ENCODE peak calls at places on chromosomes 11 and 22, in seven cellular contexts. One of them, this sample, is unnamed.

GRCh38 chr11:54558919-54559318 is 44.9 kb downstream of the OR4C46 start:
- DNase-seq in K562: peak; percentile 5
- DNase-seq in HepG2: no peak
- DNase-seq in SK-N-SH: no peak
- DNase-seq in H1: no peak
- DNase-seq in GM12878: no peak
- DNase-seq in HCT116: no peak
- DNase-seq in this sample: peak; percentile 9

GRCh38 chr11:69644071-69644961 is 3.4 kb downstream of the CCND1 start:
- DNase-seq in HCT116: no peak
- DNase-seq in HepG2: peak; percentile 66
- DNase-seq in GM12878: no peak
- DNase-seq in K562: peak; percentile 40
- DNase-seq in H1: no peak
- DNase-seq in SK-N-SH: peak; percentile 72
- DNase-seq in this sample: peak; percentile 88

GRCh38 chr11:66856496-66857233 is at the start of gene LRFN4:
- DNase-seq in HepG2: no peak
- DNase-seq in HCT116: no peak
- DNase-seq in SK-N-SH: peak; percentile 90
- DNase-seq in H1: no peak
- DNase-seq in GM12878: no peak
- DNase-seq in K562: peak; percentile 71
- DNase-seq in this sample: peak; percentile 83

GRCh38 chr11:2799881-2800654 is 85.5 kb downstream of the CDKN1C start:
- DNase-seq in GM12878: no peak
- DNase-seq in K562: peak; percentile 83
- DNase-seq in HepG2: no peak
- DNase-seq in H1: peak; percentile 40
- DNase-seq in SK-N-SH: no peak
- DNase-seq in HCT116: no peak
- DNase-seq in this sample: no peak

GRCh38 chr22:48071305-48071704 is 1308.9 kb downstream of the TBC1D22A start:
- DNase-seq in H1: no peak
- DNase-seq in SK-N-SH: no peak
- DNase-seq in K562: no peak
- DNase-seq in HepG2: no peak
- DNase-seq in HCT116: no peak
- DNase-seq in GM12878: no peak
- DNase-seq in this sample: no peak

GRCh38 chr11:129249923-129250322 is 57.8 kb upstream of the ARHGAP32 start:
- DNase-seq in HCT116: no peak
- DNase-seq in K562: no peak
- DNase-seq in H1: no peak
- DNase-seq in SK-N-SH: no peak
- DNase-seq in HepG2: no peak
- DNase-seq in GM12878: no peak
- DNase-seq in this sample: no peak

GRCh38 chr11:76471378-76471777 is 26.6 kb downstream of the EMSY start:
- DNase-seq in SK-N-SH: no peak
- DNase-seq in GM12878: no peak
- DNase-seq in K562: no peak
- DNase-seq in HCT116: no peak
- DNase-seq in H1: no peak
- DNase-seq in HepG2: no peak
- DNase-seq in this sample: no peak

GRCh38 chr22:37329239-37330140 is 47.2 kb downstream of the CYTH4 start:
- DNase-seq in SK-N-SH: no peak
- DNase-seq in H1: no peak
- DNase-seq in K562: no peak
- DNase-seq in GM12878: no peak
- DNase-seq in HCT116: no peak
- DNase-seq in HepG2: no peak
- DNase-seq in this sample: no peak

GRCh38 chr11:27233654-27234042 is 129.4 kb downstream of the CCDC34 start:
- DNase-seq in H1: no peak
- DNase-seq in GM12878: no peak
- DNase-seq in HepG2: no peak
- DNase-seq in HCT116: no peak
- DNase-seq in K562: no peak
- DNase-seq in SK-N-SH: no peak
- DNase-seq in this sample: no peak

GRCh38 chr22:50269573-50270301 is 443 bp downstream of the MAPK11 start:
- DNase-seq in H1: no peak
- DNase-seq in HCT116: no peak
- DNase-seq in K562: peak; percentile 72
- DNase-seq in SK-N-SH: peak; percentile 90
- DNase-seq in HepG2: no peak
- DNase-seq in GM12878: no peak
- DNase-seq in this sample: peak; percentile 79

GRCh38 chr11:61904539-61905048 is 12.8 kb downstream of the RAB3IL1 start:
- DNase-seq in GM12878: no peak
- DNase-seq in SK-N-SH: no peak
- DNase-seq in H1: peak; percentile 90
- DNase-seq in K562: no peak
- DNase-seq in HCT116: no peak
- DNase-seq in HepG2: peak; percentile 72
- DNase-seq in this sample: no peak

GRCh38 chr11:128776088-128776433 is 82.2 kb downstream of the FLI1 start:
- DNase-seq in GM12878: no peak
- DNase-seq in HCT116: no peak
- DNase-seq in H1: no peak
- DNase-seq in SK-N-SH: no peak
- DNase-seq in HepG2: no peak
- DNase-seq in K562: no peak
- DNase-seq in this sample: no peak

GRCh38 chr11:84747871-84748270 is 879.3 kb downstream of the DLG2 start:
- DNase-seq in SK-N-SH: no peak
- DNase-seq in GM12878: no peak
- DNase-seq in HCT116: no peak
- DNase-seq in H1: no peak
- DNase-seq in HepG2: no peak
- DNase-seq in K562: no peak
- DNase-seq in this sample: no peak

GRCh38 chr11:62061356-62062222 is 62.2 kb upstream of the INCENP start:
- DNase-seq in HepG2: peak; percentile 38
- DNase-seq in GM12878: no peak
- DNase-seq in H1: no peak
- DNase-seq in HCT116: no peak
- DNase-seq in K562: no peak
- DNase-seq in SK-N-SH: no peak
- DNase-seq in this sample: peak; percentile 48

GRCh38 chr22:43520632-43521039 is 108.8 kb downstream of the MPPED1 start:
- DNase-seq in GM12878: peak; percentile 23
- DNase-seq in HCT116: no peak
- DNase-seq in SK-N-SH: no peak
- DNase-seq in HepG2: no peak
- DNase-seq in K562: no peak
- DNase-seq in H1: no peak
- DNase-seq in this sample: no peak

GRCh38 chr11:74121804-74122203 is 49.0 kb downstream of the C2CD3 start:
- DNase-seq in HepG2: no peak
- DNase-seq in GM12878: no peak
- DNase-seq in H1: no peak
- DNase-seq in HCT116: no peak
- DNase-seq in SK-N-SH: no peak
- DNase-seq in K562: no peak
- DNase-seq in this sample: no peak
- TF ChIP-seq JUND in HepG2: no peak
- TF ChIP-seq JUND in GM12878: no peak
- TF ChIP-seq JUND in H1: no peak
- TF ChIP-seq JUND in HCT116: no peak
- TF ChIP-seq JUND in SK-N-SH: no peak
- TF ChIP-seq JUND in K562: no peak
- TF ChIP-seq JUND in this sample: no peak

GRCh38 chr22:41844036-41844435 is 11.1 kb downstream of the SREBF2 start:
- DNase-seq in GM12878: no peak
- DNase-seq in HCT116: no peak
- DNase-seq in HepG2: no peak
- DNase-seq in H1: no peak
- DNase-seq in SK-N-SH: no peak
- DNase-seq in K562: no peak
- DNase-seq in this sample: no peak
- TF ChIP-seq JUND in GM12878: no peak
- TF ChIP-seq JUND in HCT116: no peak
- TF ChIP-seq JUND in HepG2: no peak
- TF ChIP-seq JUND in H1: no peak
- TF ChIP-seq JUND in SK-N-SH: no peak
- TF ChIP-seq JUND in K562: no peak
- TF ChIP-seq JUND in this sample: no peak

GRCh38 chr11:130609121-130610035 is 160.9 kb downstream of the ADAMTS15 start:
- DNase-seq in K562: peak; percentile 25
- DNase-seq in H1: no peak
- DNase-seq in SK-N-SH: no peak
- DNase-seq in HepG2: no peak
- DNase-seq in HCT116: no peak
- DNase-seq in GM12878: no peak
- DNase-seq in this sample: no peak

GRCh38 chr11:130606181-130606580 is 157.7 kb downstream of the ADAMTS15 start:
- DNase-seq in K562: no peak
- DNase-seq in SK-N-SH: no peak
- DNase-seq in GM12878: no peak
- DNase-seq in HCT116: no peak
- DNase-seq in HepG2: no peak
- DNase-seq in H1: no peak
- DNase-seq in this sample: no peak

GRCh38 chr11:130604606-130605005 is 156.2 kb downstream of the ADAMTS15 start:
- DNase-seq in HepG2: no peak
- DNase-seq in SK-N-SH: no peak
- DNase-seq in GM12878: no peak
- DNase-seq in H1: no peak
- DNase-seq in K562: no peak
- DNase-seq in HCT116: no peak
- DNase-seq in this sample: no peak

GRCh38 chr11:130608267-130608666 is 159.8 kb downstream of the ADAMTS15 start:
- DNase-seq in H1: no peak
- DNase-seq in SK-N-SH: no peak
- DNase-seq in HCT116: no peak
- DNase-seq in HepG2: no peak
- DNase-seq in GM12878: no peak
- DNase-seq in K562: no peak
- DNase-seq in this sample: no peak

GRCh38 chr11:130606781-130607511 is 158.5 kb downstream of the ADAMTS15 start:
- DNase-seq in HCT116: no peak
- DNase-seq in HepG2: no peak
- DNase-seq in K562: no peak
- DNase-seq in H1: no peak
- DNase-seq in GM12878: no peak
- DNase-seq in SK-N-SH: peak; percentile 31
- DNase-seq in this sample: no peak
- TF ChIP-seq JUND in HCT116: no peak
- TF ChIP-seq JUND in HepG2: no peak
- TF ChIP-seq JUND in K562: no peak
- TF ChIP-seq JUND in H1: no peak
- TF ChIP-seq JUND in GM12878: no peak
- TF ChIP-seq JUND in SK-N-SH: peak; percentile 36
- TF ChIP-seq JUND in this sample: no peak

GRCh38 chr11:19200410-19201201 is 1.2 kb downstream of the CSRP3 start:
- DNase-seq in GM12878: no peak
- DNase-seq in HCT116: no peak
- DNase-seq in HepG2: no peak
- DNase-seq in H1: no peak
- DNase-seq in SK-N-SH: no peak
- DNase-seq in K562: no peak
- DNase-seq in this sample: peak; percentile 83
- TF ChIP-seq JUND in GM12878: no peak
- TF ChIP-seq JUND in HCT116: no peak
- TF ChIP-seq JUND in HepG2: no peak
- TF ChIP-seq JUND in H1: no peak
- TF ChIP-seq JUND in SK-N-SH: no peak
- TF ChIP-seq JUND in K562: no peak
- TF ChIP-seq JUND in this sample: no peak

DNA sequence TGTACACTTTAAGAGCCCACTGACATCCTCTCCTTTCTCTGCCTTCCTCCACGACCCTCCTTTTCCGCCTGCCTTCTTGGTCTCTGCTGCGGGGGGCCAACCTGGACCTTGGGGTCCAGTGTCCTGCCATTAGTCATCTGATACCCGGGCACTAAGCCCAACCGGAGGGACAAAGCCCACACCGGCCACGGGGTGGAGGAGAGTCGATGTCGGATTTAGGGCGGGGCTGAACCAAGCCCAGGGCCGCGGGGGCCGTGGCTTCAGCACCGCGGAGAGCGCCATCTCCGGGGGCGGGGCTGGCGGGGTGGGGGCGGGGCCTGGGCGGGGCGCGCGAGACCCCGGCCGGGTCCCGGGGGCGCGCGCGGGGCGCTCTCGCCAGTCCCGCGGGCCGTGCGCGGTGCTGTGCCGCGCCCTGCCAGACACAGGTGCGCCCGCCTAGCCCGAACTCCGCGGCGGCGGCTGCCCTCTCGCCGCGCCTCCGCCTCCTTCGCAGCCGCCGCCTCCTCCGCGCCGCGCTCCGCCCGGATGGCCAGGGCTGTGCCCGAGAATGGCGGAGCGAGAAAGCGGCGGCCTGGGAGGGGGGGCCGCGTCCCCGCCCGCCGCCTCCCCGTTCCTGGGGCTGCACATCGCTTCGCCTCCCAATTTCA is at the start of gene MAPK8IP1:
- DNase-seq in HepG2: peak; percentile 47
- DNase-seq in H1: peak; percentile 82
- DNase-seq in GM12878: no peak
- DNase-seq in SK-N-SH: peak; percentile 97
- DNase-seq in HCT116: no peak
- DNase-seq in K562: peak; percentile 91
- DNase-seq in this sample: peak; percentile 85
- TF ChIP-seq JUND in HepG2: no peak
- TF ChIP-seq JUND in H1: peak; percentile 36
- TF ChIP-seq JUND in GM12878: no peak
- TF ChIP-seq JUND in SK-N-SH: no peak
- TF ChIP-seq JUND in HCT116: no peak
- TF ChIP-seq JUND in K562: no peak
- TF ChIP-seq JUND in this sample: no peak

DNA sequence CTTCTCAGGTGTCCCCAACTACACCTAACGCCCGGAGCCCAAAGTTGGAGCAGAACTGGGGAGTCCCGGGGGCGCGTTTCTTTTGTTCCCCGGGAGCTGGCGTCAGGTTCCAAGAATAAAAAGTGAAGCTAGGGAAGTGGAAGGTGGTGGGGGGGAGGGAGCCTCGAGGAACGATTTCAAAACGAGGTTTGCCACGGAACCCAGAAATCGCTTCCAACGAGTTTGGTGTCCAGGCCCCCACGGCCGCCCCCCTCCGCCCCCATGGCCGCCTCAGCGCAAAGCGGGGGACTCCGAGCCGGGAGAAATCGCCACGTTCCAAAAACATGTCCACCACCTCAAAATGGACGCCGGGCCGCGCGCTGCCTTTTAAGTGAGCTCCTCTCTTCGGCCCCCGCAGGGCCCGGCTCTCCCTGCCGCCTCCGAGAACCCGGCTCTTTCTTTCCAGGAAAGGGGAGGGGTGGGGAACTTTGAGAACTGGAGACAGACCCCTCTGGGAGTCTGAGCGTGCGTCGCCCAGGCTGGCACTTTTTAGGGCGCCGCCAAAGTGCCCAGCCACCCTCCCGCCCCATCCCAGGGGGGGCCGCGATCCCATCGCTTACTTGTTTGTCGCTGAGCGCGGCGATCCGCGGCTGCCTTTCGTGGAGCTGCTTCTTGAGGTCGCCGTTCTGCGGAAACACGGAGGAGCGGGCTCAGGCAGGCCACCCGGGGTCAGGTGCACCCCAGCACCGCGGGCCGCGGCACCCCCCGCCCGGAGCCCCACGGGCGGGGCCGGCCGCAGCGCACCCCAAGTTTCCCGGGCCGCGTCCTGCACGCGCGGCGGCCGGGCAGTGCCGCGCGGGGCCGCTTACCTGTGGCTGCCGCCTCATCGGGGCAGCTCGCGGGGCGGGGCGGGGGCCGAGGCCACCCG is 1.6 kb downstream of the PHF21B start:
- DNase-seq in HepG2: no peak
- DNase-seq in SK-N-SH: peak; percentile 64
- DNase-seq in K562: peak; percentile 28
- DNase-seq in GM12878: no peak
- DNase-seq in H1: peak; percentile 80
- DNase-seq in HCT116: no peak
- DNase-seq in this sample: no peak
- TF ChIP-seq JUND in HepG2: no peak
- TF ChIP-seq JUND in SK-N-SH: no peak
- TF ChIP-seq JUND in K562: no peak
- TF ChIP-seq JUND in GM12878: no peak
- TF ChIP-seq JUND in H1: no peak
- TF ChIP-seq JUND in HCT116: no peak
- TF ChIP-seq JUND in this sample: no peak